ENCODE peak calls at places on chromosomes 5 and 9, in six cellular contexts. M is AG20443; O is activated CD4-positive, alpha-beta T cell treated with anti-CD3 and anti-CD28 coated beads for 48 hours; P is SW480; F is WTC11; T is putamen. L is an unnamed sample.

GRCh38 chr5:139481580-139482049 is 943 bp downstream of the STING1 start:
- DNase-seq in M (peak), O (peak), P (peak), F (no peak), T (peak), L (peak)

GRCh38 chr9:107653263-107653821 is 163.8 kb upstream of the KLF4 start:
- DNase-seq in M (no peak), O (no peak), P (no peak), F (no peak), T (no peak), L (no peak)

GRCh38 chr5:143393516-143393915 is 10.0 kb downstream of the NR3C1 start:
- DNase-seq in M (no peak), O (no peak), P (no peak), F (no peak), T (no peak), L (no peak)

GRCh38 chr5:32991416-32991805 is 280.3 kb downstream of the NPR3 start:
- DNase-seq in M (no peak), O (no peak), P (no peak), F (no peak), T (no peak), L (no peak)

GRCh38 chr9:82037126-82037525 is 48.6 kb downstream of the SPATA31D1 start:
- DNase-seq in M (no peak), O (no peak), P (no peak), F (no peak), T (no peak), L (no peak)

GRCh38 chr9:79572891-79573696 is 1.3 kb downstream of the TLE4 start:
- DNase-seq in M (peak), O (peak), P (no peak), F (peak), T (no peak), L (peak)

GRCh38 chr5:72397836-72398235 is 77.7 kb downstream of the PTCD2 start:
- DNase-seq in M (no peak), O (no peak), P (no peak), F (no peak), T (no peak), L (no peak)

GRCh38 chr9:131669234-131670172 is 70.4 kb downstream of the RAPGEF1 start:
- DNase-seq in M (no peak), O (peak), P (no peak), F (no peak), T (no peak), L (no peak)

GRCh38 chr9:93659837-93660177 is 83.4 kb downstream of the PHF2 start:
- DNase-seq in M (no peak), O (no peak), P (no peak), F (no peak), T (no peak), L (peak)

GRCh38 chr9:7259544-7260241 is 501.9 kb downstream of the KDM4C start:
- DNase-seq in M (no peak), O (no peak), P (no peak), F (no peak), T (no peak), L (no peak)

GRCh38 chr5:108372369-108372768 is 9.5 kb downstream of the FBXL17 start:
- DNase-seq in M (no peak), O (no peak), P (no peak), F (no peak), T (no peak), L (no peak)

GRCh38 chr5:137470111-137470920 is 28.8 kb downstream of the SPOCK1 start:
- DNase-seq in M (peak), O (no peak), P (no peak), F (no peak), T (no peak), L (no peak)

GRCh38 chr5:90402521-90403255 is 6.9 kb downstream of the CETN3 start:
- DNase-seq in M (no peak), O (no peak), P (no peak), F (no peak), T (no peak), L (no peak)

GRCh38 chr5:148875205-148875875 is 48.9 kb downstream of the ADRB2 start:
- DNase-seq in M (peak), O (no peak), P (no peak), F (no peak), T (no peak), L (peak)

GRCh38 chr9:76218868-76219462 is 175.3 kb downstream of the RFK start:
- DNase-seq in M (no peak), O (no peak), P (no peak), F (no peak), T (no peak), L (no peak)

GRCh38 chr5:169339869-169340268 is 38.9 kb upstream of the SLIT3 start:
- DNase-seq in M (no peak), O (no peak), P (no peak), F (no peak), T (no peak), L (no peak)

GRCh38 chr5:149749481-149750365 is 19.6 kb downstream of the PPARGC1B start:
- DNase-seq in M (no peak), O (no peak), P (no peak), F (no peak), T (peak), L (no peak)

GRCh38 chr9:8428389-8428788 is 628.8 kb upstream of the DMAC1 start:
- DNase-seq in M (no peak), O (no peak), P (no peak), F (no peak), T (no peak), L (no peak)

GRCh38 chr9:100575765-100576368 is 2.0 kb upstream of the CAVIN4 start:
- DNase-seq in M (peak), O (no peak), P (peak), F (no peak), T (no peak), L (no peak)

GRCh38 chr5:110734101-110734500 is 4.7 kb upstream of the SLC25A46 start:
- DNase-seq in M (no peak), O (no peak), P (no peak), F (no peak), T (no peak), L (no peak)

GRCh38 chr5:143679777-143680176 is 132.2 kb upstream of the HMHB1 start:
- DNase-seq in M (peak), O (no peak), P (peak), F (no peak), T (no peak), L (no peak)

GRCh38 chr5:137137013-137137632 is 362.0 kb downstream of the SPOCK1 start:
- DNase-seq in M (no peak), O (no peak), P (no peak), F (no peak), T (no peak), L (no peak)

GRCh38 chr9:76835571-76836283 is 70.2 kb downstream of the PRUNE2 start:
- DNase-seq in M (peak), O (no peak), P (no peak), F (no peak), T (no peak), L (no peak)

GRCh38 chr5:3531320-3531986 is 64.2 kb upstream of the IRX1 start:
- DNase-seq in M (no peak), O (no peak), P (peak), F (peak), T (no peak), L (no peak)

GRCh38 chr9:8555767-8556500 is 756.4 kb upstream of the DMAC1 start:
- DNase-seq in M (no peak), O (no peak), P (no peak), F (no peak), T (no peak), L (no peak)

GRCh38 chr9:13750061-13750460 is 470.6 kb upstream of the MPDZ start:
- DNase-seq in M (peak), O (no peak), P (no peak), F (no peak), T (no peak), L (no peak)

GRCh38 chr9:119639287-119639955 is 270.2 kb upstream of the BRINP1 start:
- DNase-seq in M (peak), O (no peak), P (peak), F (no peak), T (no peak), L (no peak)

GRCh38 chr9:37784291-37784639 is 599 bp downstream of the EXOSC3 start:
- DNase-seq in M (peak), O (peak), P (no peak), F (no peak), T (no peak), L (no peak)

GRCh38 chr5:72067682-72068470 is 39.4 kb upstream of the MAP1B start:
- DNase-seq in M (peak), O (no peak), P (peak), F (no peak), T (peak), L (no peak)

GRCh38 chr9:91395553-91396470 is 27.8 kb downstream of the NFIL3 start:
- DNase-seq in M (peak), O (peak), P (no peak), F (no peak), T (no peak), L (no peak)

GRCh38 chr5:147170603-147171002 is 64.2 kb upstream of the STK32A start:
- DNase-seq in M (no peak), O (no peak), P (peak), F (no peak), T (no peak), L (no peak)

GRCh38 chr9:78612089-78612488 is 315.2 kb downstream of the PSAT1 start:
- DNase-seq in M (peak), O (no peak), P (no peak), F (no peak), T (no peak), L (no peak)